ENCODE peak calls at places on chromosomes 5 and 9, in five cellular contexts. W is naive B cell, U is right cardiac atrium, J is PC-9, X is left ventricle myocardium superior. E is an unnamed sample.

GRCh38 chr5:73822989-73823339 is 197.0 kb downstream of the ARHGEF28 start:
- DNase-seq in U (no peak), W (no peak), X (no peak), J (peak), E (no peak)

GRCh38 chr9:81635526-81636279 is 53.6 kb downstream of the TLE1 start:
- DNase-seq in J (no peak), X (no peak), W (no peak), U (no peak), E (no peak)

GRCh38 chr5:123359454-123359853 is 63.7 kb downstream of the CEP120 start:
- DNase-seq in W (peak), U (no peak), J (no peak), X (no peak), E (no peak)

GRCh38 chr9:18256574-18256973 is 217.4 kb upstream of the ADAMTSL1 start:
- DNase-seq in W (no peak), J (no peak), X (peak), U (peak), E (peak)

GRCh38 chr5:135141303-135142268 is 107.6 kb upstream of the PITX1 start:
- DNase-seq in X (no peak), W (no peak), J (peak), U (no peak), E (peak)

GRCh38 chr5:50738864-50739263 is 72.4 kb downstream of the PARP8 start:
- DNase-seq in X (no peak), W (no peak), U (no peak), J (no peak), E (no peak)

GRCh38 chr5:135718151-135718550 is 116.3 kb upstream of the SLC25A48 start:
- DNase-seq in J (no peak), W (no peak), U (no peak), X (no peak), E (peak)

GRCh38 chr5:68187268-68188055 is 28.1 kb upstream of the PIK3R1 start:
- DNase-seq in X (peak), U (peak), W (no peak), J (no peak), E (no peak)

GRCh38 chr5:150024241-150024984 is 23.9 kb downstream of the HMGXB3 start:
- DNase-seq in U (no peak), X (no peak), W (no peak), J (no peak), E (no peak)

GRCh38 chr5:171342362-171343111 is 33.5 kb downstream of the TLX3 start:
- DNase-seq in J (peak), X (no peak), W (no peak), U (no peak), E (peak)

GRCh38 chr5:170885779-170886178 is 24.0 kb downstream of the RANBP17 start:
- DNase-seq in W (no peak), X (no peak), U (no peak), J (no peak), E (no peak)

GRCh38 chr5:156893517-156893916 is 43.4 kb downstream of the PPP1R2B start:
- DNase-seq in J (no peak), W (no peak), X (no peak), U (no peak), E (no peak)

GRCh38 chr9:121613009-121613766 is 38.2 kb upstream of the DAB2IP start:
- DNase-seq in J (peak), U (no peak), X (no peak), W (peak), E (no peak)

GRCh38 chr5:143946821-143947220 is 134.9 kb downstream of the HMHB1 start:
- DNase-seq in X (no peak), J (no peak), U (no peak), W (no peak), E (no peak)

GRCh38 chr5:179505636-179506261 is 44.6 kb upstream of the RUFY1 start:
- DNase-seq in J (no peak), U (no peak), W (no peak), X (no peak), E (no peak)

GRCh38 chr5:933251-933861 is 40.7 kb downstream of the TRIP13 start:
- DNase-seq in U (no peak), W (no peak), X (no peak), J (no peak), E (no peak)

GRCh38 chr5:36680066-36680465 is 73.7 kb downstream of the SLC1A3 start:
- DNase-seq in W (no peak), U (peak), J (no peak), X (peak), E (no peak)

GRCh38 chr9:36876056-36876455 is 158.0 kb downstream of the PAX5 start:
- DNase-seq in X (no peak), U (no peak), J (no peak), W (no peak), E (no peak)

GRCh38 chr5:39423331-39423751 is 1.4 kb downstream of the DAB2 start:
- DNase-seq in W (no peak), X (peak), U (no peak), J (peak), E (peak)

GRCh38 chr5:31412324-31412723 is 119.6 kb downstream of the DROSHA start:
- DNase-seq in X (no peak), U (no peak), W (no peak), J (no peak), E (no peak)

GRCh38 chr5:76175821-76176403 is 92.7 kb downstream of the SV2C start:
- DNase-seq in U (no peak), X (no peak), W (no peak), J (no peak), E (no peak)

GRCh38 chr9:77710965-77711657 is 63.0 kb upstream of the GNA14 start:
- DNase-seq in W (no peak), J (no peak), U (no peak), X (no peak), E (peak)

GRCh38 chr9:34310205-34310604 is 18.9 kb downstream of the KIF24 start:
- DNase-seq in W (no peak), U (no peak), J (no peak), X (no peak), E (no peak)